ENCODE peak calls at places on chromosome 16, in six cellular contexts. I is neuronal stem cell, F is IMR-90, J is mesendoderm, B is mesenchymal stem cell, U is H1. D is an unnamed sample.

GRCh38 chr16:51153275-51153991 is 2.4 kb upstream of the SALL1 start:
- DNase-seq in I (no peak), F (no peak), J (peak), B (peak), U (no peak), D (peak)

GRCh38 chr16:76527244-76527643 is 250.0 kb downstream of the CNTNAP4 start:
- DNase-seq in I (no peak), F (no peak), J (no peak), B (no peak), U (no peak), D (no peak)

GRCh38 chr16:3909791-3910583 is 29.5 kb upstream of the CREBBP start:
- DNase-seq in I (no peak), F (no peak), J (peak), B (no peak), U (no peak), D (peak)

GRCh38 chr16:12868169-12868568 is 33.2 kb upstream of the SHISA9 start:
- DNase-seq in I (no peak), F (no peak), J (peak), B (no peak), U (no peak), D (no peak)

GRCh38 chr16:71895679-71896385 is 501 bp downstream of the IST1 start:
- DNase-seq in I (peak), F (peak), J (no peak), B (peak), U (no peak), D (no peak)

GRCh38 chr16:1271380-1271749 is 15.5 kb downstream of the TPSD1 start:
- DNase-seq in I (no peak), F (no peak), J (no peak), B (no peak), U (no peak), D (no peak)

GRCh38 chr16:55532227-55532626 is 23.4 kb downstream of the LPCAT2 start:
- DNase-seq in I (no peak), F (peak), J (no peak), B (no peak), U (no peak), D (no peak)

GRCh38 chr16:12268602-12269001 is 292.1 kb downstream of the SNX29 start:
- DNase-seq in I (no peak), F (no peak), J (no peak), B (peak), U (no peak), D (no peak)

GRCh38 chr16:59593256-59593655 is 859.1 kb upstream of the GOT2 start:
- DNase-seq in I (no peak), F (peak), J (no peak), B (peak), U (no peak), D (no peak)

GRCh38 chr16:70770291-70770967 is 30.5 kb downstream of the VAC14 start:
- DNase-seq in I (no peak), F (no peak), J (no peak), B (peak), U (no peak), D (no peak)

GRCh38 chr16:5862103-5863003 is 764.8 kb upstream of the EEF2KMT start:
- DNase-seq in I (no peak), F (no peak), J (peak), B (no peak), U (no peak), D (no peak)

GRCh38 chr16:64745275-64745674 is 376.6 kb downstream of the CDH11 start:
- DNase-seq in I (no peak), F (peak), J (no peak), B (peak), U (no peak), D (no peak)

GRCh38 chr16:58510097-58510775 is 5.1 kb upstream of the SETD6 start:
- DNase-seq in I (no peak), F (no peak), J (no peak), B (no peak), U (no peak), D (no peak)

GRCh38 chr16:69937465-69937951 is 13.6 kb upstream of the CLEC18A start:
- DNase-seq in I (no peak), F (no peak), J (peak), B (peak), U (no peak), D (no peak)

GRCh38 chr16:3149630-3150345 is 15.0 kb downstream of the ZNF213 start:
- DNase-seq in I (peak), F (peak), J (peak), B (peak), U (no peak), D (peak)

GRCh38 chr16:4404247-4404966 is 12.0 kb downstream of the CORO7 start:
- DNase-seq in I (no peak), F (no peak), J (peak), B (peak), U (peak), D (peak)

GRCh38 chr16:30903596-30903995 is 7.2 kb downstream of the CTF1 start:
- DNase-seq in I (no peak), F (no peak), J (peak), B (no peak), U (no peak), D (no peak)

GRCh38 chr16:1723450-1724147 is 17.6 kb downstream of the MAPK8IP3 start:
- DNase-seq in I (no peak), F (peak), J (peak), B (peak), U (no peak), D (no peak)

GRCh38 chr16:4309833-4310266 is 6.0 kb upstream of the GLIS2 start:
- DNase-seq in I (no peak), F (peak), J (peak), B (peak), U (peak), D (peak)

GRCh38 chr16:70529051-70529777 is 5.6 kb downstream of the SF3B3 start:
- DNase-seq in I (no peak), F (peak), J (peak), B (peak), U (no peak), D (no peak)

GRCh38 chr16:20871935-20872815 is 28.0 kb downstream of the DCUN1D3 start:
- DNase-seq in I (no peak), F (no peak), J (peak), B (no peak), U (no peak), D (no peak)

GRCh38 chr16:57941016-57941656 is 29.8 kb downstream of the CNGB1 start:
- DNase-seq in I (no peak), F (no peak), J (no peak), B (no peak), U (no peak), D (no peak)

DNA sequence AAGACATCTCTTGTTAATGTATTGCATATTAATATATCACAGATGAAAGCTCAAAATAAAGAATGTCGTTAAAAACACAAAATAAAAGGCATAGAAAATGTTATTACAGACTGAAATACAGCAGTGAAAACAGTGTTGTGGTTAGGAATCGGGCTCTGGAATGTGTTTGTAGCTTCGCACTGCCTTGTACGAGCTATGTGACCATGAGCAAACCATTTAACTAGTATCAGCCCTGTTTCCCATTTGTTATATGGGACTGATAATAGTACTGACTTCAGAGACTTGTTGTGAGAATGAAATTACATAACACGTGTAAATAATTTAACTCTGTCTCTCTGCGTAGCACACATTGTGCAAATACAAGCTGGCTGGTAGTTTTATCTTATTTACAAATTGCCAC is 648 bp upstream of the RBFOX1 start:
- DNase-seq in I (no peak), F (no peak), J (no peak), B (no peak), U (no peak), D (no peak)
- H3K4ac ChIP-seq in I (no peak), F (no peak), J (no peak), B (no peak), U (no peak), D (no peak)

GRCh38 chr16:87851141-87851587 is 18.1 kb downstream of the SLC7A5 start:
- DNase-seq in I (no peak), F (no peak), J (peak), B (no peak), U (no peak), D (no peak)

GRCh38 chr16:87851601-87852000 is 17.7 kb downstream of the SLC7A5 start:
- DNase-seq in I (no peak), F (no peak), J (peak), B (no peak), U (no peak), D (no peak)

GRCh38 chr16:87854053-87854906 is 15.0 kb downstream of the SLC7A5 start:
- DNase-seq in I (no peak), F (no peak), J (no peak), B (no peak), U (no peak), D (no peak)

GRCh38 chr16:87854907-87855683 is 14.2 kb downstream of the SLC7A5 start:
- DNase-seq in I (no peak), F (no peak), J (no peak), B (no peak), U (no peak), D (no peak)

DNA sequence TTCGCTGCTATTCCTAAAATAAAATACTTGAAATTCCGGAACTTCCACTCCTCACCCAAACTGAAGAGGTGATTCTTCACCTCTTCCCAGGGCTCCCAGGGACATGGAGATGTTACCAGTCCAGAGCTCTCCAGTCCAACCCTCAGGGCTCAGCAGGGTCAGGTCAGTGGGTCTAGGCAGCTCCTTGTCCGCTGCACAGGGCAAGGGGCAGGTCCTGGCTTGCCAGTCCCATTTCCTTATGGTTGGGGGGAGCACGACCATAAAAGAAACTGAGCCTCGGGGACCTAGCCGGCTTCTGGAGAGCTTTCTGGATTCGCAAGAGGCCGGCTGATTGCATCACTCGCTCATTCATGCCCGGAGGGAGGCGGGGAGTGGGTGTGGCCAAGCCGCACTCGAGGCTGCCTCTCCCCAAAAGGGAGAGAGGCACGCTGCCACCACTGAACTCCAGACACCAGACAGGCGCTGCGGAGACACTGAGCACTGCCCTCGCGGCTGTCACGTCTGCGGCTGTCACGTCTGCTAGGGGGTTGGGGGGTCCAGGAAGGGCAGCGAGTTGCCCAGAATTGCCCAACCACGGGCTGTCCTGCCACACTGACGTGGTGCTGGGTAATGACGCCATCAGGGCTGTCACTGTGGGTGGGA is 15.8 kb downstream of the SLC7A5 start:
- DNase-seq in I (peak), F (peak), J (peak), B (peak), U (peak), D (peak)
- H2AK5ac ChIP-seq in I (no peak), F (peak), J (no peak), B (peak), U (peak), D (no peak)

GRCh38 chr16:81591538-81591870 is 146.9 kb downstream of the CMIP start:
- DNase-seq in I (no peak), F (no peak), J (no peak), B (no peak), U (no peak), D (no peak)

GRCh38 chr16:81588326-81589081 is 143.9 kb downstream of the CMIP start:
- DNase-seq in I (no peak), F (no peak), J (peak), B (no peak), U (no peak), D (no peak)

GRCh38 chr16:81592353-81592866 is 147.8 kb downstream of the CMIP start:
- DNase-seq in I (no peak), F (no peak), J (no peak), B (no peak), U (no peak), D (no peak)

GRCh38 chr16:81590714-81591537 is 146.3 kb downstream of the CMIP start:
- DNase-seq in I (no peak), F (no peak), J (no peak), B (no peak), U (no peak), D (no peak)

GRCh38 chr16:81589975-81590650 is 145.5 kb downstream of the CMIP start:
- DNase-seq in I (no peak), F (no peak), J (no peak), B (no peak), U (no peak), D (no peak)
- H2BK15ac ChIP-seq in I (no peak), F (no peak), J (no peak), B (no peak), U (no peak), D (no peak)

GRCh38 chr16:89312598-89313299 is 95.2 kb downstream of the ZNF778 start:
- DNase-seq in I (no peak), F (no peak), J (no peak), B (no peak), U (no peak), D (no peak)
- H3K4ac ChIP-seq in I (no peak), F (no peak), J (no peak), B (no peak), U (no peak), D (no peak)

DNA sequence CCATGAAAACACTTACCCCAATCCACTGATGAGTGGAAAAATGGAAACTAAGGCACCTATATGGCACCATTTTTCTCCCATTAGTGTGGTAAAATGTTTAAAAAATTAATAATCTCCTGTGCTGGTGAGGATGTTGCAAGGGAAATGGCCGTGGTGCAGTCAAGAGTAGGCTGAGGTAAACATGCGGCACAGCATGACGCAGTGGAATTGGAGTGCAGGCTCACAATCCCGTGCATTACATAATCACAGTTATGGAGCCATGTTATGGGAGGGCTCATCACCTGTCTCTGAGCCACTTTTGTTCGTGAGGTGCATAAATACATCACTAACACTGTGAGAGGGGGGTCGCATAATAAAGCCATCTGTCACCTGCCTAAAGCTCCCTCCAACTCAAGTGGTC is 164.4 kb upstream of the XYLT1 start:
- DNase-seq in I (no peak), F (no peak), J (no peak), B (no peak), U (no peak), D (no peak)
- H2AK5ac ChIP-seq in I (no peak), F (no peak), J (no peak), B (no peak), U (no peak), D (no peak)

DNA sequence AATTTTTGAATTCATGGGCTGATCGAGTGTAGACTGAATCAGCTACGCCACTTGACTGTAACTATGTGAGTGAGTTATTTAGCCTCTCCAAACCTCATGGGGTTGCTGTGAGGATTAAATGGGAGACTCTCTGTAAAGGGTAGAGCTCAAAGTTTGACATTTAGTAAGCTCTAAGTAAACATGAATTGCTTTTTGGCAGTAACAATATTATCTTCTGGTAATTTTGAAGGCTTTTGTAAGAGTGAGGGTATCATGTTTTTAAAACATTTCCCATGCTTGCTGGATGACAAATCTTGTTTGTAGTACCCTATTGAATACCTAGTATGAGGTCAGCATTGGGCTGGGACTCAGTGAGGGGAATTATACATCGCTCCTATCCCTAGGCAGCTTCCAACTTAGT is 35.3 kb downstream of the MRTFB start:
- DNase-seq in I (no peak), F (peak), J (no peak), B (no peak), U (no peak), D (no peak)
- H2BK15ac ChIP-seq in I (no peak), F (no peak), J (no peak), B (no peak), U (no peak), D (no peak)

GRCh38 chr16:85523602-85524364 is 89.3 kb upstream of the GSE1 start:
- DNase-seq in I (no peak), F (peak), J (peak), B (peak), U (peak), D (peak)
- H3K4ac ChIP-seq in I (peak), F (peak), J (peak), B (peak), U (peak), D (no peak)

D was measured in H9.